ENCODE peak calls at places on chromosome 17, in five cellular contexts. S is neuronal stem cell, M is IMR-90, U is H9, W is H1. K is an unnamed sample.

GRCh38 chr17:60067871-60068270 is 10.8 kb downstream of the HEATR6 start:
- DNase-seq in W (no peak), U (no peak), S (no peak), M (no peak), K (no peak)

GRCh38 chr17:75289832-75290337 is 652 bp upstream of the SLC25A19 start:
- DNase-seq in M (peak; percentile 60), S (no peak), U (no peak), W (no peak), K (peak; percentile 72)

GRCh38 chr17:73092518-73093135 is at the start of gene SLC39A11:
- DNase-seq in W (peak; percentile 80), S (peak; percentile 85), M (peak; percentile 91), U (peak; percentile 99), K (peak; percentile 91)

GRCh38 chr17:67413399-67413798 is 36.3 kb downstream of the PITPNC1 start:
- DNase-seq in M (no peak), S (no peak), U (no peak), W (no peak), K (no peak)

GRCh38 chr17:8581002-8581658 is 49.4 kb downstream of the MYH10 start:
- DNase-seq in U (no peak), S (no peak), M (no peak), W (no peak), K (no peak)

GRCh38 chr17:37682007-37682406 is 38.8 kb upstream of the DDX52 start:
- DNase-seq in U (no peak), S (no peak), M (no peak), W (no peak), K (no peak)

GRCh38 chr17:72182256-72182890 is 61.6 kb downstream of the SOX9 start:
- DNase-seq in M (no peak), W (no peak), S (no peak), U (peak; percentile 61), K (no peak)

GRCh38 chr17:77404812-77405581 is 264.2 kb downstream of the SEC14L1 start:
- DNase-seq in M (peak; percentile 86), U (no peak), S (no peak), W (no peak), K (peak; percentile 81)

GRCh38 chr17:50903604-50904521 is 37.7 kb upstream of the TOB1 start:
- DNase-seq in U (no peak), S (no peak), W (no peak), M (peak; percentile 84), K (peak; percentile 64)

GRCh38 chr17:75864448-75864871 is 9.3 kb upstream of the WBP2 start:
- DNase-seq in U (peak; percentile 70), S (no peak), W (no peak), M (peak; percentile 92), K (peak; percentile 98)

GRCh38 chr17:75346906-75347305 is 57.7 kb upstream of the SLC25A19 start:
- DNase-seq in W (no peak), M (peak; percentile 72), S (peak; percentile 20), U (peak; percentile 66), K (peak; percentile 45)

GRCh38 chr17:17710728-17711541 is 29.7 kb downstream of the RAI1 start:
- DNase-seq in M (peak; percentile 93), U (peak; percentile 92), W (no peak), S (no peak), K (peak; percentile 96)

GRCh38 chr17:54749157-54749556 is 151.5 kb upstream of the TOM1L1 start:
- DNase-seq in U (peak; percentile 79), W (no peak), M (no peak), S (no peak), K (no peak)

GRCh38 chr17:55737976-55738501 is 12.8 kb upstream of the PCTP start:
- DNase-seq in W (no peak), S (no peak), M (no peak), U (no peak), K (no peak)

GRCh38 chr17:40558300-40558584 is 7.0 kb downstream of the CCR7 start:
- DNase-seq in S (no peak), U (no peak), W (no peak), M (no peak), K (no peak)

GRCh38 chr17:37802712-37803416 is 58.0 kb upstream of the HNF1B start:
- DNase-seq in U (no peak), S (no peak), M (peak; percentile 80), W (no peak), K (peak; percentile 65)

GRCh38 chr17:838486-838885 is 56.3 kb downstream of the MRM3 start:
- DNase-seq in M (no peak), U (no peak), S (no peak), W (no peak), K (no peak)

GRCh38 chr17:59762022-59762825 is 54.8 kb downstream of the VMP1 start:
- DNase-seq in S (no peak), M (peak; percentile 89), U (no peak), W (no peak), K (peak; percentile 89)

GRCh38 chr17:530851-531250 is 178.2 kb upstream of the RPH3AL start:
- DNase-seq in U (no peak), S (no peak), W (no peak), M (no peak), K (no peak)

GRCh38 chr17:33936764-33937163 is 318.3 kb upstream of the CCL2 start:
- DNase-seq in W (no peak), S (no peak), M (no peak), U (no peak), K (no peak)

GRCh38 chr17:30316736-30317135 is 17.1 kb downstream of the TMIGD1 start:
- DNase-seq in W (no peak), M (no peak), S (no peak), U (no peak), K (no peak)

GRCh38 chr17:43905985-43906852 is 1.1 kb downstream of the MPP2 start:
- DNase-seq in W (no peak), U (peak; percentile 94), S (peak; percentile 77), M (peak; percentile 45), K (peak; percentile 45)

GRCh38 chr17:53626286-53626685 is 196.4 kb upstream of the KIF2B start:
- DNase-seq in S (no peak), M (peak; percentile 67), U (no peak), W (no peak), K (peak; percentile 72)

GRCh38 chr17:70394833-70395232 is 225.5 kb downstream of the KCNJ2 start:
- DNase-seq in S (no peak), U (no peak), W (no peak), M (no peak), K (no peak)

GRCh38 chr17:66964083-66964771 is at the start of gene CACNG4:
- DNase-seq in S (no peak), M (no peak), W (no peak), U (no peak), K (no peak)

GRCh38 chr17:34797724-34798123 is 163.5 kb downstream of the CCT6B start:
- DNase-seq in M (peak; percentile 18), S (peak; percentile 80), U (peak; percentile 88), W (peak; percentile 41), K (no peak)

GRCh38 chr17:2929881-2930533 is 133.4 kb downstream of the OR1D5 start:
- DNase-seq in U (peak; percentile 92), S (peak; percentile 64), M (peak; percentile 39), W (peak; percentile 47), K (peak; percentile 5)

GRCh38 chr17:57508706-57509105 is 236.4 kb downstream of the CCDC182 start:
- DNase-seq in S (no peak), W (no peak), M (no peak), U (no peak), K (no peak)

GRCh38 chr17:57511475-57512123 is 233.5 kb downstream of the CCDC182 start:
- DNase-seq in M (no peak), S (no peak), W (no peak), U (no peak), K (no peak)

GRCh38 chr17:57506253-57506911 is 238.7 kb downstream of the CCDC182 start:
- DNase-seq in U (no peak), S (no peak), W (no peak), M (no peak), K (peak; percentile 53)

GRCh38 chr17:57505841-57506240 is 239.3 kb downstream of the CCDC182 start:
- DNase-seq in W (no peak), U (no peak), S (no peak), M (no peak), K (no peak)

DNA sequence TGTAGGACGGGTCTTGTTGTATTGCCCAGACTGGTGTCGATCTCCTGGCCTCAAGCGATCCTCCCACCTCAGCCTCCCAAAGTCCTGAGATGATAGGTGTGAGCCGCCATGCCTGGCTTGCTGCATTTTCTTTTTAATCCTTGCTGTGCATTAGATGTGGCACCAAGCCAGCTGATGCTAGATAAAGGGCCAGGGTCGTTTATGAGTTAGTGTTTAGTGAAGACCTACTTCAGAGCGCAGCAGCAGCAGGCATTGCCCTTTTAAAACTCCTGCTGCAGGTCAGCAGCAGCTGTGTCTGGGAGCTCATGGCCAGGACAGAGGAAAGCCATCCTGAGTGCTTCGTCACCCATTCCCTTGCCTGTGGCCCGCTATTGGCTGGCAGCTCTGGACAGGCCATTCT is 237.3 kb downstream of the CCDC182 start:
- DNase-seq in W (no peak), M (no peak), S (no peak), U (no peak), K (no peak)
- H3K9ac ChIP-seq in W (no peak overlapping the region), M (no peak overlapping the region), S (no peak overlapping the region), U (no peak overlapping the region), K (no peak overlapping the region)

DNA sequence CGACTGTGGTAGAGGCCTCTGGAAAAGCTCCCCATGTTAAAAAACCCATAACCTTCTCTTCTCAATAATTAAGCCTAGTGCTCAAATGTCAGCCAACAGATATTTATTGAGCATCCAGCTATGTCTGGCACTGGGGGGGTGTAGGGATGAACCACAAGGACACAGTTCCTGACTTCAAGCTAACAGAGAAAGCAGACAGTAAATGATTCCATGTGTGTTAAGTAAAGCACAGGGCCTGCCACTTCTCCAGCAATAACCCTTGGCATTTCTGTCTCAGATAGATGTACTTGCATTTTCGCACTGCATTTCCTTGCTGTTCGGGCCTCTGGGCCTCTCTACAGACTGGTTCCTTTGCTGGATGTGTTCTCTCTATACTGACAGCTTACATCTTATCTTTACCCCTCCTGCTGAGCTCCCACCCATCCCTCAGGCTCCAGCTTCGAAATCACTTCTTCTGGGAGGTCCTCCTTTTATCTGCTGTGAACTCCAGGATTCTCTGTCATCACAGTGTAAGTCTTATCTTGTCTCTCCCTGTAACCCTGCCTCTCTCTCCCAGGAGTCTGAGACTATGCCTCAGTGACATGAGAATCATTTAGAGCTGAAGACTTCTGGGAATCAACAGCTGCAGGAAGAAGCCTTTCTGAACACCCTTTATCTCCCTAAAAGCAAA is 148.0 kb upstream of the HS3ST3A1 start:
- DNase-seq in M (no peak), S (no peak), U (no peak), W (no peak), K (peak; percentile 28)
- H2BK15ac ChIP-seq in M (no peak overlapping the region), S (no peak overlapping the region), U (no peak overlapping the region), W (no peak overlapping the region), K (peak overlapping the region; percentile 1)

GRCh38 chr17:42179911-42180410 is 981 bp downstream of the KCNH4 start:
- DNase-seq in U (peak; percentile 88), W (no peak), S (peak; percentile 63), M (peak; percentile 30), K (peak; percentile 53)
- H3K27me3 ChIP-seq in U (peaks cover 10% of the 10 kb centered on the region), W (peaks cover 44% of the 10 kb centered on the region), S (peaks cover 15% of the 10 kb centered on the region), M (peaks cover 46% of the 10 kb centered on the region), K (peaks cover 56% of the 10 kb centered on the region)

GRCh38 chr17:48612854-48613691 is 2.0 kb downstream of the HOXB8 start:
- DNase-seq in U (peak; percentile 76), W (no peak), S (no peak), M (peak; percentile 61), K (peak; percentile 67)

GRCh38 chr17:48615212-48615962 is at the start of gene HOXB8:
- DNase-seq in M (no peak), W (no peak), U (no peak), S (no peak), K (peak; percentile 95)

GRCh38 chr17:48613862-48614694 is 1.0 kb downstream of the HOXB8 start:
- DNase-seq in S (no peak), W (no peak), M (peak; percentile 31), U (peak; percentile 78), K (peak; percentile 69)

GRCh38 chr17:48615963-48616718 is 1.0 kb upstream of the HOXB8 start:
- DNase-seq in U (no peak), M (no peak), S (no peak), W (no peak), K (peak; percentile 62)

GRCh38 chr17:48614904-48615211 is 234 bp downstream of the HOXB8 start:
- DNase-seq in S (no peak), M (no peak), U (no peak), W (no peak), K (no peak)
- H3K9ac ChIP-seq in S (no peak overlapping the region), M (no peak overlapping the region), U (no peak overlapping the region), W (no peak overlapping the region), K (peak overlapping the region; percentile 86)